ENCODE peak calls at places on chromosomes 16 and 17, in five cellular contexts. K, G, Z, Q and P are unnamed samples. For H3K36me3, the result is how much of the 10 kb centered on the place peaks cover.

GRCh38 chr16:88502371-88502770 is 49.3 kb downstream of the ZFPM1 start:
- DNase-seq in K (no peak), G (no peak), Z (no peak), Q (no peak), P (no peak)

GRCh38 chr16:77169650-77170236 is 21.2 kb upstream of the MON1B start:
- DNase-seq in K (peak), G (peak), Z (no peak), Q (peak), P (no peak)

GRCh38 chr16:83807327-83807709 is 460 bp upstream of the HSBP1 start:
- DNase-seq in K (no peak), G (no peak), Z (no peak), Q (no peak), P (no peak)

GRCh38 chr17:63696381-63696961 is 3.5 kb downstream of the LIMD2 start:
- DNase-seq in K (peak), G (peak), Z (no peak), Q (peak), P (no peak)

GRCh38 chr16:17177242-17177967 is 293.4 kb downstream of the XYLT1 start:
- DNase-seq in K (no peak), G (no peak), Z (no peak), Q (no peak), P (no peak)

GRCh38 chr17:78650093-78650715 is 73.0 kb upstream of the DNAH17 start:
- DNase-seq in K (no peak), G (no peak), Z (no peak), Q (no peak), P (no peak)

GRCh38 chr17:78484300-78485159 is 92.7 kb downstream of the DNAH17 start:
- DNase-seq in K (peak), G (peak), Z (no peak), Q (peak), P (no peak)

GRCh38 chr16:11448796-11449416 is 103.6 kb downstream of the RMI2 start:
- DNase-seq in K (no peak), G (no peak), Z (no peak), Q (no peak), P (no peak)

GRCh38 chr17:70168044-70168978 is 1.0 kb upstream of the KCNJ2 start:
- DNase-seq in K (no peak), G (no peak), Z (no peak), Q (peak), P (peak)

GRCh38 chr16:66275795-66276428 is 90.6 kb upstream of the CDH5 start:
- DNase-seq in K (no peak), G (peak), Z (no peak), Q (peak), P (no peak)

GRCh38 chr17:34436607-34437006 is 73.6 kb upstream of the CCL1 start:
- DNase-seq in K (no peak), G (no peak), Z (no peak), Q (no peak), P (no peak)

GRCh38 chr16:69867796-69868565 is 83.2 kb upstream of the CLEC18A start:
- DNase-seq in K (no peak), G (no peak), Z (no peak), Q (no peak), P (no peak)

GRCh38 chr17:75822800-75823166 is 21.4 kb downstream of the UNC13D start:
- DNase-seq in K (no peak), G (no peak), Z (no peak), Q (no peak), P (no peak)

GRCh38 chr17:75823257-75824041 is 20.8 kb downstream of the UNC13D start:
- DNase-seq in K (no peak), G (no peak), Z (no peak), Q (no peak), P (no peak)

GRCh38 chr17:75820411-75821080 is 23.7 kb downstream of the UNC13D start:
- DNase-seq in K (no peak), G (no peak), Z (no peak), Q (no peak), P (no peak)

GRCh38 chr17:75821552-75821951 is 22.7 kb downstream of the UNC13D start:
- DNase-seq in K (no peak), G (no peak), Z (no peak), Q (no peak), P (no peak)

DNA sequence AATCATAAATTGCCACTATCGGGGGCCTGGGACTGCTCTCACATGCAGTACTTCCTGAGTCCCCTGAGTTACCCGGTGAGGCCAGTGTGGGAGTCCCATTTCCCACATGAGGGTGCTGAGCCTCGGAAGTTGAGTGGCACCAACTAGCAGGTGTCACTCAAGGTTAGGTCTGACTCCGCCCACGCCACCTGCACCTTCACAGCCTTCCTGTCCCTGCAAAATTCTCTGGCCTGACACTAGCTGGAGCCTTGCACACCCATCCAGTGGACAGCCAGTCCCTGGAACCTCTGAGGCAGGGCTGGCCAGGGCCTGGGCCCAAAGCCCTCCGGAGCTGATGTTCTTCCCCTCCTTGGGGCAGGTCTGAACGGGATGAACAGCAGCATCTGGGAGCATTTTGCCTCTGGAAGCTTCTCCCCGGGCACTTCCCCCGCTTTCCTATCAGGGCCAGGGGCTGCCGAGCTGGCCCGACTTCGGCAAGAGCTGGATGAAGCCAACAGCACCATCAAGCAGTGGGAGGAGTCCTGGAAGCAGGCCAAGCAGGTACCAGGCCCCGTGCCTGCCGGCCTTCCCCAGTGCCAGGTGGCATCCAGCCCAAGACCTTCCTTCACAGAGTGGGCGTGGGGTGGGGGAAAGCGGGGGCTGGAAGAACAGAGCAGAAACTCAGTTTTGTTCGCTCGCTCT is 21.9 kb downstream of the UNC13D start:
- DNase-seq in K (peak), G (no peak), Z (no peak), Q (peak), P (no peak)
- H3K36me3 ChIP-seq in K (under half), G (under half), Z (half or more), Q (half or more), P (half or more)

GRCh38 chr17:75757086-75757681 is 7.8 kb downstream of the GALK1 start:
- DNase-seq in K (no peak), G (no peak), Z (no peak), Q (no peak), P (no peak)

GRCh38 chr17:75755990-75756389 is 9.0 kb downstream of the GALK1 start:
- DNase-seq in K (no peak), G (no peak), Z (no peak), Q (no peak), P (no peak)

GRCh38 chr17:75759457-75759856 is 5.5 kb downstream of the GALK1 start:
- DNase-seq in K (no peak), G (no peak), Z (no peak), Q (no peak), P (no peak)

GRCh38 chr17:75756451-75757085 is 8.4 kb downstream of the GALK1 start:
- DNase-seq in K (no peak), G (no peak), Z (no peak), Q (no peak), P (no peak)

DNA sequence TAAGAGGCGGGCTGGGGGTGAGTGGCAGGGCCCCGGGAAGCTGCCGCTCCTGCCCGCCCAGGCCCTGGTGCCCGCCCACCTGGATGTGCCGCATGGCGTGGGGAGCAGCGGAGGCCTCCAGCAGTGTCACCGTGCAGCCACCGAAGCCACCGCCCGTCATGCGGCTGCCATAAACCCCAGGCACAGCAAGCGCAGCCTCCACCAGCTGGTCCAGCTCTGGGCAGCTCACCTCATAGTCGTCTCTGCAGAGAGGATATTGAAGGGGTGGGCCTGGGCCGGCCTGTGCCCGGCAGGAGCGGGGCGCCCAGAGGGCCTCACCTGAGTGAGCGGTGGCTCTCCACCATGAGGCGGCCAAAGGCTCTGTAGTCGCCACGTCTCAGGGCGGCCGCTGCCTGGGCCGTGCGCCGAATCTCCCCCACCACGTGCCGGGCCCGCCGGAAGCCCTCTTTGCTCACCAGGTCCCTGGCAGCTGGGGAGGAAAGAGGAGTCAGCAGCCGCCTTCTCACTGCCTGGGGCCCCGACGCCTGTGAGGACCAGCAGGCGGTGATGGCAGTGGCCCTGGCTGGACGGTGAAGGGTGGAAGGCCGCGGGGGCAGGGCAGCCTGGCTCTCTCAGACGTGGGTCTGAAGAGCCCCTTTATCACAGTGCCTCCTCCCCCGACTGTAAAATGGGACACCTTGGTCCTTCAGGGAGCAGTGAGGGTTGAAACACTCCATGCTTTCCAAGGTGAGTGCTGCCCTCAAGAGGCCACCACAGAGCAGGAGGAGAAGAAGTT is 6.7 kb downstream of the GALK1 start:
- DNase-seq in K (no peak), G (no peak), Z (no peak), Q (no peak), P (no peak)
- H3K36me3 ChIP-seq in K (under half), G (under half), Z (under half), Q (under half), P (under half)

GRCh38 chr16:56482667-56483236 is 31.4 kb downstream of the OGFOD1 start:
- DNase-seq in K (no peak), G (no peak), Z (no peak), Q (no peak), P (no peak)
- H3K36me3 ChIP-seq in K (under half), G (under half), Z (under half), Q (under half), P (under half)

GRCh38 chr16:2899564-2900072 is 12.1 kb upstream of the FLYWCH1 start:
- DNase-seq in K (no peak), G (no peak), Z (no peak), Q (no peak), P (no peak)
- H3K36me3 ChIP-seq in K (under half), G (under half), Z (under half), Q (under half), P (under half)

GRCh38 chr16:4511441-4512082 is 27.0 kb downstream of the CDIP1 start:
- DNase-seq in K (peak), G (no peak), Z (no peak), Q (peak), P (no peak)

GRCh38 chr16:4514606-4515005 is 24.0 kb downstream of the CDIP1 start:
- DNase-seq in K (no peak), G (no peak), Z (no peak), Q (no peak), P (no peak)

GRCh38 chr16:4512473-4512872 is 26.1 kb downstream of the CDIP1 start:
- DNase-seq in K (no peak), G (no peak), Z (no peak), Q (no peak), P (no peak)

GRCh38 chr16:4513881-4514280 is 24.7 kb downstream of the CDIP1 start:
- DNase-seq in K (no peak), G (no peak), Z (no peak), Q (no peak), P (no peak)

GRCh38 chr16:4513086-4513860 is 25.3 kb downstream of the CDIP1 start:
- DNase-seq in K (no peak), G (no peak), Z (no peak), Q (no peak), P (no peak)
- H3K36me3 ChIP-seq in K (under half), G (under half), Z (under half), Q (under half), P (half or more)

DNA sequence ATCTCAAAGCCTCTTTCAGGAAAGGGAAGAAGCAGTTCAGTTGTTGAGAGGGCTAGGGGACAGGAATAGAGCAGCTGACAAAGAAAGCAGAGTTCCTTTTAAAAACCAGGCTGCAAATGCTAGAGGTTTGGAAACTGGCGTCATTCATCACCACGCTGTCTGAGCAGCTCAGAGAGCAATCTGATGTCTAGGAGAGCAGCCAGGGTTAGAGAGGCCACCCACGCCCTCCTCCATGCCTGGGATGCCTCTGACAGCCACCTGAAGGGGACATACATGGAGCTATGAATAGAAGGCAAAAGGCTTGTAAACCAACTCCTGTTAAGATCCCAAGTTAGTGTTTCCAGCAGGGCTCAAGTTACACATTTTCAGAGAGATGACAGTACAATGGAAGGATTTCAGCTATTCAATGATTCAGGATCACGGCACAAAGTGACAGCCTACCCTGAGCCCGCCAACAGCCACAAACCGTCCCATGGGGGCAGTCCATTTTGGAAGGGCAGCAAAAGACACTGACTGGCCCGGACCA is 12.4 kb downstream of the RAB5C start:
- DNase-seq in K (no peak), G (no peak), Z (no peak), Q (no peak), P (peak)
- H3K36me3 ChIP-seq in K (under half), G (under half), Z (under half), Q (half or more), P (under half)

DNA sequence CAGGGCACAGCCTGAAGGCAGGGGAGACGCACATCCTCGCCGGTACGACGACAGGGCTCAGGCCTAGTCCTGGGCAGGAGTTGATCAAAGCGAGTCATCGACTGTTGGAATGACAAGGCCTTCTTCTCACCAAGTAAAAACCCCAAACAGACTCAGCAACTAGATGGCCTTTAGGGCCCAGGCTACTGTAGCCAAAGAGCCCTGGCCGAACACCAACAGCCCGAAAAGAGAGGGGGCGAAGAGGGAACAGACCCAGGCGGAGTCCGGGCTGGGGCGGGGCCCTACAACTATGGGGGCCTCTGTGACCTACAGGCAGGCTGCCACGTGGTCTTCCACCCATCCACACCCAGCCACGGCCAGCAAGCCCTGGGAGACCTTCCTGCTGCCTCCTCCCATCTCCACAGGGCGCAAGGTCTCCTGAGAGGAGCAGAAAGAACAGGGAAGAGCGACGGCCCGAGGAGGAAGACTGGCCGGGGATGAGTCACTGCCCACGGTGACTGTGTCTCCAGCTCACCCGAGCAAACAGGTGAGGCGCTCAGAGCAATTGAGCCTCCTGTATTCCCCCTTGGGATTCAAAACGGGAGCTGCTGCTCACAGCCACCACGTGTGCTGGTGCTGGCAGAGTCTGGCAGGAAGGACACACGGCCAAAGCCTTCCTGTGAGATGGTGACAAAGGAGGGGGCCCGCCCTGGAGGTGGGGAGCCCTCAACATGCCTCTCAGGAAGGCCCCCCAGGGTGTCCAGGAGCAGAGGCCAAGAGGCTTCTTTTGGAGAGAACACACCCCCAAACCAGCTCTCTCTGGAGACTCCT is 17.7 kb downstream of the SLC16A3 start:
- DNase-seq in K (no peak), G (no peak), Z (no peak), Q (no peak), P (no peak)
- H3K36me3 ChIP-seq in K (half or more), G (half or more), Z (half or more), Q (half or more), P (half or more)

GRCh38 chr17:1347681-1348318 is 52.2 kb downstream of the YWHAE start:
- DNase-seq in K (no peak), G (no peak), Z (no peak), Q (no peak), P (peak)

GRCh38 chr17:1351967-1352366 is 48.1 kb downstream of the YWHAE start:
- DNase-seq in K (no peak), G (no peak), Z (no peak), Q (no peak), P (no peak)

GRCh38 chr17:1354022-1354421 is 46.0 kb downstream of the YWHAE start:
- DNase-seq in K (no peak), G (no peak), Z (no peak), Q (no peak), P (no peak)

GRCh38 chr17:1351275-1351674 is 48.7 kb downstream of the YWHAE start:
- DNase-seq in K (no peak), G (no peak), Z (no peak), Q (no peak), P (no peak)
- H3K36me3 ChIP-seq in K (under half), G (half or more), Z (under half), Q (half or more), P (half or more)

DNA sequence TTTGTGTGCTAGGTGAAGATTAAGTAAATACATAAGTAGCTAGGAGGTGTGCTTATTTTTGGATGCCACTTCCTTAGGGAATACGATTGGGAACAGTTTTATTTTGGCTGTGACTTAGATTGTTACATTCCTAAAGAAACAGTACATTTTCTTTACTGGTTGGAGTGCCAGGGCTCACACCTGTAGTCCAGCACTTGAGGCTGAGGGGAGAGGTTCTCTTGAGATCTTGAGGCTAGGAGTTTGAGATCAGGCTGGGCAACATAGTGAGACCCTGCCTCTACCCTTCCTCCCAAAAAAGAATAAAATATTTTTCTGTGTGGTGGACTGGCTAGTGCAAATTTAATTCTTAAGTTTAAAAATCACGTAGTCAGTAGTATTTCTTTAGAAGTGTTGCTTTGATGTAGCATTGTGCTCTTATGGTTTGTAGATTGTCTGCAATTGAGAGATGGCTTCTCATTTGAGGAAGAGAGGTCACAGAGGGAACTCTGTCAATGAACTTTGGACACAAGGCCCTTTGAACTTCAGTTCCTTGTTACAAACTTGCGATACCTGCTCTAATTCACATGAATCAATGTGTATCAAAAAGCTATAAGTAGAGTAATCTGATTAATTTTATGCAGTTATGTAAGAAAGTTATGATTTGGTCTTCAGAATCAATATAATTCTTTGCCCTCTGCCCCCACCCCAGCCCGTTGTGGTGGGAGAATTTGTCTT is 7.1 kb downstream of the HAPSTR1 start:
- DNase-seq in K (no peak), G (no peak), Z (no peak), Q (no peak), P (no peak)
- H3K36me3 ChIP-seq in K (under half), G (half or more), Z (under half), Q (half or more), P (under half)